ENCODE peak calls at places on chromosomes 7 and 10, in eight cellular contexts. Q is tibial nerve, I is uterus, N is adrenal gland, P is IMR-90, J is esophagus squamous epithelium, U is NB4, Z is sigmoid colon. C is an unnamed sample.

GRCh38 chr10:116038259-116038658 is 234.7 kb downstream of the GFRA1 start:
- DNase-seq in Q (peak), I (peak), N (peak), P (peak), J (no peak), U (peak), Z (peak), C (no peak)

GRCh38 chr7:48636391-48637015 is 287.8 kb upstream of the CDC14C start:
- DNase-seq in Q (no peak), I (no peak), N (no peak), P (no peak), J (no peak), U (no peak), Z (no peak), C (no peak)

GRCh38 chr10:121168513-121169216 is 317.5 kb downstream of the WDR11 start:
- DNase-seq in Q (no peak), I (no peak), N (no peak), P (no peak), J (no peak), U (peak), Z (no peak), C (no peak)

GRCh38 chr10:98076086-98076485 is 45.7 kb upstream of the CRTAC1 start:
- DNase-seq in Q (peak), I (no peak), N (no peak), P (no peak), J (no peak), U (peak), Z (no peak), C (no peak)

GRCh38 chr7:107045980-107046379 is 1.5 kb downstream of the PRKAR2B start:
- DNase-seq in Q (no peak), I (no peak), N (no peak), P (peak), J (no peak), U (peak), Z (no peak), C (no peak)

GRCh38 chr10:71250405-71250804 is 38.0 kb downstream of the UNC5B start:
- DNase-seq in Q (no peak), I (no peak), N (no peak), P (no peak), J (no peak), U (no peak), Z (no peak), C (no peak)

GRCh38 chr10:89296227-89296648 is 5.6 kb upstream of the IFIT2 start:
- DNase-seq in Q (no peak), I (no peak), N (no peak), P (peak), J (no peak), U (peak), Z (no peak), C (no peak)

GRCh38 chr10:127979017-127979416 is 72.1 kb downstream of the PTPRE start:
- DNase-seq in Q (no peak), I (no peak), N (no peak), P (no peak), J (no peak), U (peak), Z (no peak), C (no peak)

GRCh38 chr10:132884041-132884440 is 58.3 kb downstream of the CFAP46 start:
- DNase-seq in Q (no peak), I (no peak), N (no peak), P (no peak), J (no peak), U (no peak), Z (peak), C (no peak)

GRCh38 chr10:124688889-124689670 is 55.1 kb downstream of the FAM53B start:
- DNase-seq in Q (no peak), I (no peak), N (no peak), P (no peak), J (no peak), U (no peak), Z (no peak), C (no peak)

GRCh38 chr7:154777023-154777422 is 225.9 kb downstream of the PAXIP1 start:
- DNase-seq in Q (no peak), I (no peak), N (no peak), P (no peak), J (no peak), U (no peak), Z (no peak), C (peak)

GRCh38 chr7:119482209-119482608 is 790.8 kb upstream of the KCND2 start:
- DNase-seq in Q (no peak), I (no peak), N (no peak), P (no peak), J (no peak), U (peak), Z (no peak), C (peak)

GRCh38 chr7:151821226-151821625 is 55.7 kb downstream of the PRKAG2 start:
- DNase-seq in Q (no peak), I (no peak), N (no peak), P (no peak), J (no peak), U (no peak), Z (no peak), C (no peak)

GRCh38 chr10:64345856-64346255 is 824.7 kb downstream of the REEP3 start:
- DNase-seq in Q (no peak), I (no peak), N (no peak), P (no peak), J (no peak), U (no peak), Z (no peak), C (no peak)

GRCh38 chr7:158759749-158760444 is 55.3 kb upstream of the NCAPG2 start:
- DNase-seq in Q (no peak), I (no peak), N (no peak), P (no peak), J (no peak), U (no peak), Z (no peak), C (no peak)

GRCh38 chr7:16079723-16080122 is 341.6 kb downstream of the CRPPA start:
- DNase-seq in Q (no peak), I (no peak), N (no peak), P (no peak), J (no peak), U (no peak), Z (no peak), C (no peak)

GRCh38 chr7:2209961-2210323 is 22.8 kb downstream of the MAD1L1 start:
- DNase-seq in Q (no peak), I (no peak), N (no peak), P (no peak), J (no peak), U (no peak), Z (no peak), C (no peak)

GRCh38 chr7:128937271-128937646 is 468 bp upstream of the IRF5 start:
- DNase-seq in Q (no peak), I (no peak), N (no peak), P (no peak), J (no peak), U (no peak), Z (peak), C (no peak)

GRCh38 chr7:120229094-120229493 is 43.9 kb upstream of the KCND2 start:
- DNase-seq in Q (no peak), I (no peak), N (no peak), P (no peak), J (no peak), U (no peak), Z (no peak), C (no peak)

GRCh38 chr10:62224606-62225005 is 44.0 kb downstream of the RTKN2 start:
- DNase-seq in Q (no peak), I (no peak), N (no peak), P (peak), J (no peak), U (no peak), Z (no peak), C (peak)

GRCh38 chr7:13179011-13179574 is 491.7 kb downstream of the ARL4A start:
- DNase-seq in Q (no peak), I (no peak), N (no peak), P (peak), J (no peak), U (peak), Z (no peak), C (no peak)

GRCh38 chr10:21919906-21920305 is 83.6 kb downstream of the DNAJC1 start:
- DNase-seq in Q (no peak), I (no peak), N (no peak), P (no peak), J (no peak), U (no peak), Z (no peak), C (no peak)

GRCh38 chr7:131623154-131623553 is 66.7 kb upstream of the PODXL start:
- DNase-seq in Q (no peak), I (no peak), N (peak), P (no peak), J (no peak), U (no peak), Z (no peak), C (no peak)
- TF ChIP-seq POLR2A in Q (no peak), I (no peak), N (no peak), P (no peak), J (no peak), U (no peak), Z (no peak), C (no peak)

DNA sequence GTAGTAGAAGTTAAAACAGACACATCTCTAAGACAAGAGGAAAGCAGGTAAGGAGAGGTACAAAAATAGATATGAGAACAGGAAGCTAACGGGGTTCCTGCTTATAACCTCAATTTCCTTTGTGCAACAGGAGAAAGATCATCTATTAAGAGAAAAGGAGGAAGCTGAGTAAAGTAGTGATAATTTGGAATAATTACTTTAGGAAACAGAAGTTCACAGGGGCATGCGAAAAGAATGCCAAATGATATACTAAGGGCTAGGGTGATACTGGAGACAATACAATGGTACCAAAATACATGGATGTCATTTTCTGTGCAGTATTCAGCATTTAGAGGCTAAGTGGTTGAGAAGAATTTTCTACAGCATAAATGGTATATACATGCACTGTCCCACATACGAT is 108.8 kb downstream of the NRBF2 start:
- DNase-seq in Q (no peak), I (no peak), N (no peak), P (no peak), J (no peak), U (peak), Z (no peak), C (no peak)
- TF ChIP-seq POLR2A in Q (no peak), I (no peak), N (no peak), P (no peak), J (no peak), U (no peak), Z (no peak), C (no peak)

DNA sequence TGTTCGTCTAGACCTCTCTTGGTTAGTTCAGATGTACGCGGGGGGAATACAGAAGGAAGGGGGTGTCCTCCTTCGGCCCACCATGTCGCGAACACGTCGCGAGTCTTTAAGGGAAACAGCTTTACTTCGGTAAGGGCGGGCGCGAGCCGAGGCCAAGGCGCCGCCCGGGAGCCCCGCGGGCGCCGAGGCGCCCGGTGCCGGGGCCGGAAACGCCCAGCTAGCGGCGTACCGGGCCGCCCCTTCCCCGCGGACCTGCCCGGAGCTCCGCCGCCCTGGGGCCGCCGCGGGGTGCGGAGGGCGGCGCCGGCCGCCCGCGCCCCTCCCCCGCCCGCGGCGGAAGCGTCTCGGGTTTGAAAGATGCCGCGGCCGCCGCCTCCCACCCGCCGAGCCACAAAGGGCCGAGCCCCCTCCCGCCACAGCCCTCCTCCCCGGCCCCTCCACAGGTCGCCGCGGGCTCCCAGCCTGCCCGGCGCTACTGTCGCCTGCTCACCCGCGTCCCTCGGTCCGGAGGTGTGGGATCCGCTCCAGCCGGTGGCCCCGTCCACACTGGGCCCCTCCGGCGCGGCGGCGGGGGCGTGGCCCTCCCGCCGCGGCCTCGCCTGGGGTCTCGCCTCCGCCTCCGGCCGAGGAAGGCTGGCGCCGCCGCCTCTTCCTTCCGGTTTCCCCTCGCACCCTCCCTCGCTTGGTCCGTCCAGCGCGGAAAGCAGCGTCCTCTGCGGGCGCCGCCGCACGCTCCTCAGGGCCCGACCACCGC is at the start of gene KBTBD2:
- DNase-seq in Q (peak), I (peak), N (peak), P (peak), J (peak), U (peak), Z (peak), C (peak)
- TF ChIP-seq POLR2A in Q (peak), I (no peak), N (peak), P (peak), J (no peak), U (no peak), Z (no peak), C (peak)

DNA sequence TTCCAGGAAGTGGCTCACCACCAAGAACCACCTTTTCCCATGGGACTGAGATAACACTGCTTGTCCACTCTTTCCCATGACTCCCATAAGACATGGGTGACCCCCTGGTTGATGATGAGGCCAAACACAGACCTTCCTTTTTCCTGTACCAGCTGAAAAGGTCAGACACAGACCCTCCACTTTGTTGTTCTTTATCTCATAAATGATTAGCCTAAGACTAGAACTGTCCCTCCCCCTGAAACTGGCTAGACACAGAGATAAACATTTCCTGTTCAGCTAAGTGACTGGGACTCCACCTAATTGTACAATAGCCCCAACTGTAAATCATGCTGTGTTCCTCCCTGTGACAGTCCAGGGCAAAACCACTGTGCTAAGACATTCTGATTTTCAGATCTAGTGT is 8.2 kb upstream of the NRG3 start:
- DNase-seq in Q (no peak), I (no peak), N (peak), P (no peak), J (no peak), U (peak), Z (no peak), C (no peak)
- TF ChIP-seq POLR2A in Q (no peak), I (no peak), N (no peak), P (no peak), J (no peak), U (no peak), Z (no peak), C (no peak)

DNA sequence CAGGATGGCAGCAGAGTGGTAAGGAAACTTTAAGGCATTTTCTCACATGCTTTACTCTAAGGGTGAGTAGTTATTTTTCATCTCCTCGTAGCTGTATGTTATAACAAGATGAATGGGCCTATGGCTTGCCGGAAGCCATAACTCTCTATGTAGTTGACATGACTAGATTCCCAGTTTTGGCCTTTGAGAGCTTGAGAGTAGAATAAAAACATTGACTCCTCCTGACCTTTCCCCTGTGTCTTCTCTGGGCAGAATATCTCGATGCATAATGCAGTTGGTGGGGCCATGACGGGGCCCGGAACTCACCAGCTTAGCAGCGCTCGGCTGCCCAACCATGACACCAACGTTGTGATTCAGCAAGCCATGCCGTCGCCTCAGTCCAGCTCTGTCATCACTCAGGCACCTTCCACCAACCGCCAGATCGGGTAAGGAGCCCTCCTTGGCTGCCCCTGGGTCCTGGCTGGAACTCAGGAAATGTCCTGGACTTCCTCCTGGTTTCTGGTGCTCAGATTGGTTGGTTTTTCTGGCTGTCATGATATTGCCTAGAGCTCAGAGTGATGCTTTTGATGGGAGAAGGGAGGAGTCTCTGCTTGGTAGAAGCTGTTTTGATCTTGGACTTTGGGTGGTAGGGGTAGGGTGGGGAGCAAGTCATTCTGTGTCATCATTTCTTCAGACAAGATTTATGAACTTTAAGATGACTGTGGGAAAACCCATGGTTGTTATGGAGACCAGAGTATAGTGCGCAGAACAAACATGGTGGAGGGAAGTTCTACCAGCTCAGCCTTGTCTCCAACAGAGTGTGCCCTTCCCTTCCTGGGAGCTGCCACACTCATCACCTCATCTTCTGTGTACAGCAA is 158.0 kb downstream of the CREB5 start:
- DNase-seq in Q (no peak), I (no peak), N (no peak), P (no peak), J (no peak), U (no peak), Z (no peak), C (no peak)
- TF ChIP-seq POLR2A in Q (no peak), I (no peak), N (no peak), P (no peak), J (no peak), U (no peak), Z (no peak), C (no peak)

DNA sequence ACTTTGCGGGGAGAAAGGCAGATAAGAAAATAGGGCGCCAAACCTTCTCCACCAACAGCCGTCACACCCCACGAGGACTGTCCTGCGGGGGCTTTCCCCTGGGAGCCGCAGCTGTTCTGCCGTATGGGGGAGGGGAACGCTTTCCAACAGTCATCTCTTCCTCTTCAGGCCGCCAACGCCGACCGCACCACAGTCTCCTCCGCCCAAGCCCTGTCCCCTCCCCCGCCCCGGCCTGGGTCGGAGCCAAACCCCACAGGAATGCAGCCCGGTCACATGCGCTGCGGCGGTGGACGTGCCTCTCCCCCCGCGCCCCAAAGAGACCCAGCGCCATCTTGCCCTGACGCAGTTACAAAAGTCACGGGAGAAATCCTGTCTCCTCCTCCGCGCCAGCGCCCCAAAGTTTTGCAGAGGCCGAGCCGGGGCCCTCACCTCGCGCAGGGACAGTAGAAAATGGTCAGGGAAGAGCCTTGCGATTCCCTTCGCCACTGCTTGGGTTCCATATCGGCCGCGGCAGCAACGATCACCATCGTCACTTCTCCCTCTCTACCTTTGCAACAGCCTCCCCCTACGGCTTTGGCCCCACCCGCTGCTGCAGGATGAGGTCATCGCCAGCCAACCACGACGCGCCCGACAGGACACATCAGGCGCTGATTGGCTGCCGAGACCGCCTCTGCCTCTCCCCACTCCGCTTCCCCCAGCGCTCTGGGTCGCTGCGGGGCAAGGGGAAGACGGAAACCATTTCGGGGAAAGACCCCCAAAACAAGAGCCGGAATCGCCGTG is 1.3 kb upstream of the KMT2E start:
- DNase-seq in Q (peak), I (peak), N (peak), P (peak), J (peak), U (peak), Z (peak), C (peak)
- TF ChIP-seq POLR2A in Q (peak), I (peak), N (peak), P (peak), J (no peak), U (peak), Z (peak), C (peak)

GRCh38 chr7:28505861-28506260 is 93.5 kb downstream of the CREB5 start:
- DNase-seq in Q (no peak), I (no peak), N (no peak), P (no peak), J (no peak), U (no peak), Z (no peak), C (no peak)

GRCh38 chr7:28507538-28508282 is 95.4 kb downstream of the CREB5 start:
- DNase-seq in Q (no peak), I (no peak), N (no peak), P (no peak), J (no peak), U (no peak), Z (no peak), C (no peak)

GRCh38 chr7:28510022-28510367 is 97.7 kb downstream of the CREB5 start:
- DNase-seq in Q (no peak), I (no peak), N (no peak), P (no peak), J (no peak), U (no peak), Z (peak), C (no peak)

GRCh38 chr7:28512648-28513435 is 100.5 kb downstream of the CREB5 start:
- DNase-seq in Q (no peak), I (no peak), N (no peak), P (no peak), J (no peak), U (no peak), Z (no peak), C (no peak)

DNA sequence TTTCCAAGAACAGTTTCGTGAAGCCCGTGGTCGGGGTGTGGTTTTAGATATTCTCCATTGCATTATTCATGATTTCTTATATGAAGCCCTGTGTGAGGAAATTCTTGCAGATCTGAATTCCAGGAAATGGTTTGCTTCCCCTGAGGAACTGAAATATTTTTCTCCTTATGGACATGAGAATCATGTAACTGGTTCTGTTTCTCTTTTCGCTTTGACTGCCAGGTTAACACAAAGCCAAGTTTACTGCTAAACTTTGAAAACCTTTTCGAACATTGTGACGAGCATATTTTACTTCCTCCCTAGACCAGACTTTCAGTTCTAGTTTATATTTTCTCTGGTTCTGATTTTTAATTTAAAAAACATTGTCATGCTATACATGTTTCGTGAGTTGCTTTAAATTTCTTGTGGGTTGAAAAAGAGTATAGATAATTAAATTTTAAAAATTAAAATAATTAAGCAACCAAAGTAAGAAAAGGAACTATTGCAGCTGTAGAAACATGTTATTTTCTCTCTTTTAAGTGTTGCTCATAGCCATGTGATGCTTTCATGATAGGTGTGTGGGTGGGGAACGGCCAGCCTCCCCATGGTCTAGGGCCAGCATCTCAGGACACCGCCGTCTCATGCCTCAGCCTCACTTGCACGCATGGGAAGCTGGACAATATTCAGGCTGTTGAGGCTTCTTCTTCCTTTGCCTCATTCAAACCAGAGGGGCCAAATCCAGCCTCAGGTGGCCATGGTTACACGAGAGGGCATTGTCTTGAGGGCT is 97.1 kb downstream of the CREB5 start:
- DNase-seq in Q (no peak), I (peak), N (no peak), P (no peak), J (no peak), U (no peak), Z (peak), C (no peak)
- TF ChIP-seq POLR2A in Q (no peak), I (no peak), N (no peak), P (no peak), J (no peak), U (no peak), Z (no peak), C (no peak)